ENCODE peak calls at places on chromosomes 3 and 15, in four cellular contexts. Q is frontal cortex, I is HEK293T, Y is brain microvascular endothelial cell. D is an unnamed sample.

GRCh38 chr3:9496893-9497292 is 56.7 kb downstream of the LHFPL4 start:
- DNase-seq in Y (no peak), I (no peak), Q (no peak), D (no peak)

GRCh38 chr3:169420429-169420828 is 243.1 kb downstream of the MECOM start:
- DNase-seq in I (no peak), Q (no peak), Y (no peak), D (no peak)

GRCh38 chr15:69976366-69976994 is 121.2 kb downstream of the TLE3 start:
- DNase-seq in I (peak), Y (peak), Q (no peak), D (no peak)

GRCh38 chr3:169748670-169749069 is 16.2 kb downstream of the TERC start:
- DNase-seq in Q (no peak), Y (no peak), I (no peak), D (no peak)

GRCh38 chr3:31105438-31106077 is 211.1 kb upstream of the GADL1 start:
- DNase-seq in Y (peak), Q (no peak), I (no peak), D (peak)

GRCh38 chr3:81876826-81877225 is 115.4 kb upstream of the GBE1 start:
- DNase-seq in Y (no peak), I (no peak), Q (no peak), D (no peak)

GRCh38 chr3:135143474-135143873 is 348.4 kb downstream of the EPHB1 start:
- DNase-seq in Y (no peak), I (no peak), Q (no peak), D (no peak)

GRCh38 chr3:13314877-13315276 is 105.2 kb downstream of the NUP210 start:
- DNase-seq in I (no peak), Y (no peak), Q (no peak), D (no peak)

GRCh38 chr15:47374222-47374621 is 343.1 kb upstream of the SEMA6D start:
- DNase-seq in I (no peak), Y (peak), Q (no peak), D (no peak)

GRCh38 chr15:84034831-84035753 is 200.5 kb upstream of the GOLGA6L4 start:
- DNase-seq in Q (no peak), I (peak), Y (peak), D (peak)

D was measured in fibroblast of the conjunctiva.